ENCODE peak calls at places on chromosomes 1 and 21, in six cellular contexts. One of them, this sample, is unnamed.

GRCh38 chr1:208335386-208335785 is 91.2 kb upstream of the PLXNA2 start:
- DNase-seq in A549: no peak
- DNase-seq in AG04450: no peak
- DNase-seq in WERI-Rb-1: no peak
- DNase-seq in heart right ventricle: no peak
- DNase-seq in neural progenitor cell: peak; percentile 87
- DNase-seq in this sample: no peak

GRCh38 chr1:6234502-6235295 is 1.1 kb downstream of the ICMT start:
- DNase-seq in A549: no peak
- DNase-seq in AG04450: no peak
- DNase-seq in WERI-Rb-1: no peak
- DNase-seq in heart right ventricle: no peak
- DNase-seq in neural progenitor cell: no peak
- DNase-seq in this sample: no peak

GRCh38 chr1:64915381-64916274 is 50.7 kb downstream of the JAK1 start:
- DNase-seq in A549: peak; percentile 96
- DNase-seq in AG04450: peak; percentile 58
- DNase-seq in WERI-Rb-1: no peak
- DNase-seq in heart right ventricle: no peak
- DNase-seq in neural progenitor cell: no peak
- DNase-seq in this sample: no peak

GRCh38 chr1:205398586-205398985 is 23.3 kb downstream of the LEMD1 start:
- DNase-seq in A549: no peak
- DNase-seq in AG04450: no peak
- DNase-seq in WERI-Rb-1: no peak
- DNase-seq in heart right ventricle: no peak
- DNase-seq in neural progenitor cell: no peak
- DNase-seq in this sample: no peak

GRCh38 chr1:230976825-230977747 is 1.6 kb downstream of the TTC13 start:
- DNase-seq in A549: no peak
- DNase-seq in AG04450: no peak
- DNase-seq in WERI-Rb-1: no peak
- DNase-seq in heart right ventricle: no peak
- DNase-seq in neural progenitor cell: no peak
- DNase-seq in this sample: no peak

GRCh38 chr1:67732750-67733151 is 47.8 kb downstream of the GADD45A start:
- DNase-seq in A549: no peak
- DNase-seq in AG04450: no peak
- DNase-seq in WERI-Rb-1: peak; percentile 57
- DNase-seq in heart right ventricle: peak; percentile 34
- DNase-seq in neural progenitor cell: no peak
- DNase-seq in this sample: no peak

GRCh38 chr1:232459087-232459486 is 170.8 kb downstream of the SIPA1L2 start:
- DNase-seq in A549: no peak
- DNase-seq in AG04450: no peak
- DNase-seq in WERI-Rb-1: no peak
- DNase-seq in heart right ventricle: no peak
- DNase-seq in neural progenitor cell: no peak
- DNase-seq in this sample: no peak

GRCh38 chr1:118739421-118739930 is 248.7 kb downstream of the TBX15 start:
- DNase-seq in A549: no peak
- DNase-seq in AG04450: no peak
- DNase-seq in WERI-Rb-1: peak; percentile 30
- DNase-seq in heart right ventricle: no peak
- DNase-seq in neural progenitor cell: peak; percentile 60
- DNase-seq in this sample: no peak

GRCh38 chr21:38824124-38824822 is 18.5 kb downstream of the ETS2 start:
- DNase-seq in A549: no peak
- DNase-seq in AG04450: peak; percentile 68
- DNase-seq in WERI-Rb-1: no peak
- DNase-seq in heart right ventricle: no peak
- DNase-seq in neural progenitor cell: no peak
- DNase-seq in this sample: no peak

GRCh38 chr1:180909005-180909414 is 3.7 kb upstream of the KIAA1614 start:
- DNase-seq in A549: no peak
- DNase-seq in AG04450: no peak
- DNase-seq in WERI-Rb-1: no peak
- DNase-seq in heart right ventricle: no peak
- DNase-seq in neural progenitor cell: no peak
- DNase-seq in this sample: no peak

GRCh38 chr1:2840036-2840809 is 38.7 kb upstream of the TTC34 start:
- DNase-seq in A549: no peak
- DNase-seq in AG04450: no peak
- DNase-seq in WERI-Rb-1: no peak
- DNase-seq in heart right ventricle: no peak
- DNase-seq in neural progenitor cell: no peak
- DNase-seq in this sample: no peak

GRCh38 chr1:200258447-200259375 is 151.1 kb downstream of the ZNF281 start:
- DNase-seq in A549: peak; percentile 66
- DNase-seq in AG04450: no peak
- DNase-seq in WERI-Rb-1: peak; percentile 56
- DNase-seq in heart right ventricle: no peak
- DNase-seq in neural progenitor cell: no peak
- DNase-seq in this sample: no peak

GRCh38 chr1:18895317-18895716 is 7.0 kb downstream of the ALDH4A1 start:
- DNase-seq in A549: no peak
- DNase-seq in AG04450: no peak
- DNase-seq in WERI-Rb-1: no peak
- DNase-seq in heart right ventricle: no peak
- DNase-seq in neural progenitor cell: no peak
- DNase-seq in this sample: no peak

GRCh38 chr1:60867782-60868181 is 214.6 kb upstream of the NFIA start:
- DNase-seq in A549: no peak
- DNase-seq in AG04450: no peak
- DNase-seq in WERI-Rb-1: no peak
- DNase-seq in heart right ventricle: no peak
- DNase-seq in neural progenitor cell: peak; percentile 11
- DNase-seq in this sample: no peak

GRCh38 chr1:182278144-182279054 is 113.2 kb downstream of the GLUL start:
- DNase-seq in A549: no peak
- DNase-seq in AG04450: no peak
- DNase-seq in WERI-Rb-1: no peak
- DNase-seq in heart right ventricle: no peak
- DNase-seq in neural progenitor cell: no peak
- DNase-seq in this sample: no peak

GRCh38 chr1:2350911-2351655 is 40.3 kb downstream of the MORN1 start:
- DNase-seq in A549: no peak
- DNase-seq in AG04450: no peak
- DNase-seq in WERI-Rb-1: no peak
- DNase-seq in heart right ventricle: peak; percentile 4
- DNase-seq in neural progenitor cell: no peak
- DNase-seq in this sample: no peak

GRCh38 chr1:150150511-150151021 is 850 bp downstream of the PLEKHO1 start:
- DNase-seq in A549: no peak
- DNase-seq in AG04450: no peak
- DNase-seq in WERI-Rb-1: peak; percentile 59
- DNase-seq in heart right ventricle: peak; percentile 41
- DNase-seq in neural progenitor cell: peak; percentile 59
- DNase-seq in this sample: no peak

GRCh38 chr1:40751802-40752201 is 31.8 kb upstream of the KCNQ4 start:
- DNase-seq in A549: no peak
- DNase-seq in AG04450: no peak
- DNase-seq in WERI-Rb-1: no peak
- DNase-seq in heart right ventricle: no peak
- DNase-seq in neural progenitor cell: no peak
- DNase-seq in this sample: no peak

GRCh38 chr1:105544475-105544874 is 1512.0 kb upstream of the PRMT6 start:
- DNase-seq in A549: no peak
- DNase-seq in AG04450: no peak
- DNase-seq in WERI-Rb-1: no peak
- DNase-seq in heart right ventricle: no peak
- DNase-seq in neural progenitor cell: no peak
- DNase-seq in this sample: no peak

GRCh38 chr1:89352421-89352820 is 11.4 kb upstream of the GBP6 start:
- DNase-seq in A549: no peak
- DNase-seq in AG04450: no peak
- DNase-seq in WERI-Rb-1: no peak
- DNase-seq in heart right ventricle: no peak
- DNase-seq in neural progenitor cell: no peak
- DNase-seq in this sample: no peak

GRCh38 chr1:187551061-187551460 is 722.3 kb downstream of the PLA2G4A start:
- DNase-seq in A549: peak; percentile 5
- DNase-seq in AG04450: no peak
- DNase-seq in WERI-Rb-1: no peak
- DNase-seq in heart right ventricle: no peak
- DNase-seq in neural progenitor cell: no peak
- DNase-seq in this sample: no peak

GRCh38 chr1:84988588-84988987 is 8.3 kb downstream of the MCOLN2 start:
- DNase-seq in A549: no peak
- DNase-seq in AG04450: no peak
- DNase-seq in WERI-Rb-1: no peak
- DNase-seq in heart right ventricle: no peak
- DNase-seq in neural progenitor cell: no peak
- DNase-seq in this sample: no peak

GRCh38 chr21:33266784-33267135 is 593 bp downstream of the IL10RB start:
- DNase-seq in A549: no peak
- DNase-seq in AG04450: no peak
- DNase-seq in WERI-Rb-1: no peak
- DNase-seq in heart right ventricle: no peak
- DNase-seq in neural progenitor cell: no peak
- DNase-seq in this sample: peak; percentile 45

GRCh38 chr1:73998348-73998959 is 199.5 kb downstream of the LRRIQ3 start:
- DNase-seq in A549: peak; percentile 41
- DNase-seq in AG04450: no peak
- DNase-seq in WERI-Rb-1: no peak
- DNase-seq in heart right ventricle: no peak
- DNase-seq in neural progenitor cell: peak; percentile 42
- DNase-seq in this sample: no peak

GRCh38 chr1:103107696-103108524 is at the start of gene COL11A1:
- DNase-seq in A549: no peak
- DNase-seq in AG04450: no peak
- DNase-seq in WERI-Rb-1: no peak
- DNase-seq in heart right ventricle: no peak
- DNase-seq in neural progenitor cell: peak; percentile 38
- DNase-seq in this sample: no peak

GRCh38 chr1:116556289-116557006 is 14.4 kb downstream of the CD58 start:
- DNase-seq in A549: peak; percentile 62
- DNase-seq in AG04450: no peak
- DNase-seq in WERI-Rb-1: no peak
- DNase-seq in heart right ventricle: peak; percentile 49
- DNase-seq in neural progenitor cell: no peak
- DNase-seq in this sample: no peak
- H3K27ac ChIP-seq in A549: peak overlapping the region; percentile 52
- H3K27ac ChIP-seq in AG04450: no peak overlapping the region
- H3K27ac ChIP-seq in WERI-Rb-1: no peak overlapping the region
- H3K27ac ChIP-seq in heart right ventricle: peak overlapping the region; percentile 51
- H3K27ac ChIP-seq in neural progenitor cell: no peak overlapping the region
- H3K27ac ChIP-seq in this sample: no peak overlapping the region

GRCh38 chr1:9957726-9958125 is 14.5 kb downstream of the NMNAT1 start:
- DNase-seq in A549: no peak
- DNase-seq in AG04450: no peak
- DNase-seq in WERI-Rb-1: no peak
- DNase-seq in heart right ventricle: no peak
- DNase-seq in neural progenitor cell: no peak
- DNase-seq in this sample: no peak

GRCh38 chr1:9960011-9960410 is 16.7 kb downstream of the NMNAT1 start:
- DNase-seq in A549: no peak
- DNase-seq in AG04450: no peak
- DNase-seq in WERI-Rb-1: no peak
- DNase-seq in heart right ventricle: no peak
- DNase-seq in neural progenitor cell: no peak
- DNase-seq in this sample: no peak

DNA sequence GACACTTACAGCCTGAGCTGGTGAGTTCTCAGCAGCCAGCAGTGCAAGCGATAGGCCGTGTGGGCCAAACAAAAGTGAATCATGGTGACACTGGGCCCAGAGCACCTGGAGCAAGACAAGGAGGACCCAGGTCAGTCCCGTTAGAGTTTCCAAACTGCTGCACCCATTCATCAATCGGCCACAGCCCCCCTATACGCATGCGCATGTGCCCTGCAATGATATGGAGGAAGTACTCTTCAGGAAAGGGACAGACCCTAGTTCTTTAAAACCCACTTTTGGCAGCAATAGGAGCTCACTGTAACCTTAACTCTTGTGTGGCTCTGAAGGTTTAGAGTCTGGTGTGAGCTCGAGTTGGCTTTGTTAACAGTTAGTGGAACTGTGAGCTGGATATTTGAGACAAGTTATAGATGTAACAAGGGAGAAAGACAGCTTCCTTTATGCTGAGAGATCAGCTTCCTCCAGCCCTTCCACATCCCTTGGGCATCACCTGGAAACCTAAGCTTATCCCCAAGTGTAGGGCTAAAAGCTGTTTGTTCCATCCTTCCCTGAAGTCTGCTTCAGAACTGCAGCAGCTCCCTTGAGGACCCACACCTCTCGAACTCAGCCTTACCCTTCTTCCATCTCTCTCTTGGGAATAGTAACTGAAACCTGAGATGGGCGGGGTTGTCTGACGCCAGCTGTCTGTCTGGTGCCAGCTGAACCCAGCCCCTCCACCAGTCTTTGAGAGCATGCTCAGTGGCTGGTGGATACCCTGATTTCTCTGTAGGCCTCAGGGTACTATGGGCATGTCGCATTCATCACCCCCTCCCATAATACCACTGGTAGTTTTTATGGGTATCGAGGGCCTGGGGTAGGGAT is 17.7 kb downstream of the NMNAT1 start:
- DNase-seq in A549: no peak
- DNase-seq in AG04450: no peak
- DNase-seq in WERI-Rb-1: peak; percentile 25
- DNase-seq in heart right ventricle: no peak
- DNase-seq in neural progenitor cell: peak; percentile 58
- DNase-seq in this sample: no peak
- H3K27ac ChIP-seq in A549: no peak overlapping the region
- H3K27ac ChIP-seq in AG04450: no peak overlapping the region
- H3K27ac ChIP-seq in WERI-Rb-1: peak overlapping the region; percentile 14
- H3K27ac ChIP-seq in heart right ventricle: no peak overlapping the region
- H3K27ac ChIP-seq in neural progenitor cell: peak overlapping the region; percentile 21
- H3K27ac ChIP-seq in this sample: no peak overlapping the region

GRCh38 chr1:100445565-100445964 is 92.4 kb upstream of the GPR88 start:
- DNase-seq in A549: no peak
- DNase-seq in AG04450: no peak
- DNase-seq in WERI-Rb-1: no peak
- DNase-seq in heart right ventricle: no peak
- DNase-seq in neural progenitor cell: no peak
- DNase-seq in this sample: no peak

GRCh38 chr1:100441651-100442050 is 89.3 kb downstream of the CDC14A start:
- DNase-seq in A549: no peak
- DNase-seq in AG04450: no peak
- DNase-seq in WERI-Rb-1: no peak
- DNase-seq in heart right ventricle: no peak
- DNase-seq in neural progenitor cell: no peak
- DNase-seq in this sample: no peak

GRCh38 chr1:100448371-100448770 is 89.6 kb upstream of the GPR88 start:
- DNase-seq in A549: no peak
- DNase-seq in AG04450: no peak
- DNase-seq in WERI-Rb-1: no peak
- DNase-seq in heart right ventricle: no peak
- DNase-seq in neural progenitor cell: no peak
- DNase-seq in this sample: no peak

GRCh38 chr1:100440075-100440809 is 87.9 kb downstream of the CDC14A start:
- DNase-seq in A549: no peak
- DNase-seq in AG04450: no peak
- DNase-seq in WERI-Rb-1: no peak
- DNase-seq in heart right ventricle: no peak
- DNase-seq in neural progenitor cell: no peak
- DNase-seq in this sample: no peak

GRCh38 chr1:100443739-100444571 is 91.6 kb downstream of the CDC14A start:
- DNase-seq in A549: no peak
- DNase-seq in AG04450: peak; percentile 33
- DNase-seq in WERI-Rb-1: no peak
- DNase-seq in heart right ventricle: no peak
- DNase-seq in neural progenitor cell: no peak
- DNase-seq in this sample: no peak
- H3K27ac ChIP-seq in A549: no peak overlapping the region
- H3K27ac ChIP-seq in AG04450: no peak overlapping the region
- H3K27ac ChIP-seq in WERI-Rb-1: no peak overlapping the region
- H3K27ac ChIP-seq in heart right ventricle: peak overlapping the region; percentile 48
- H3K27ac ChIP-seq in neural progenitor cell: no peak overlapping the region
- H3K27ac ChIP-seq in this sample: no peak overlapping the region

GRCh38 chr1:202154148-202154765 is 6.1 kb downstream of the PTPN7 start:
- DNase-seq in A549: no peak
- DNase-seq in AG04450: no peak
- DNase-seq in WERI-Rb-1: peak; percentile 32
- DNase-seq in heart right ventricle: no peak
- DNase-seq in neural progenitor cell: no peak
- DNase-seq in this sample: no peak
- H3K27ac ChIP-seq in A549: no peak overlapping the region
- H3K27ac ChIP-seq in AG04450: no peak overlapping the region
- H3K27ac ChIP-seq in WERI-Rb-1: peak overlapping the region; percentile 37
- H3K27ac ChIP-seq in heart right ventricle: no peak overlapping the region
- H3K27ac ChIP-seq in neural progenitor cell: no peak overlapping the region
- H3K27ac ChIP-seq in this sample: no peak overlapping the region